ENCODE peak calls at places on chromosomes 2 and 18, in four cellular contexts. F, M, B and V are unnamed samples.

GRCh38 chr2:103459302-103459701 is 697.5 kb downstream of the TMEM182 start:
- DNase-seq in F (no peak), M (no peak), B (no peak), V (no peak)

GRCh38 chr2:234095301-234095700 is 44.8 kb downstream of the SPP2 start:
- DNase-seq in F (no peak), M (no peak), B (no peak), V (no peak)

GRCh38 chr2:67515021-67515420 is 117.9 kb downstream of the ETAA1 start:
- DNase-seq in F (no peak), M (no peak), B (no peak), V (no peak)

GRCh38 chr2:125684932-125685331 is 971.0 kb upstream of the GYPC start:
- DNase-seq in F (no peak), M (no peak), B (no peak), V (no peak)

GRCh38 chr18:9475643-9476580 is 599 bp downstream of the RALBP1 start:
- DNase-seq in F (no peak), M (peak), B (no peak), V (no peak)

GRCh38 chr18:26103579-26103978 is 13.2 kb upstream of the SS18 start:
- DNase-seq in F (no peak), M (no peak), B (no peak), V (peak)

GRCh38 chr2:211085056-211085680 is 528.8 kb downstream of the CPS1 start:
- DNase-seq in F (no peak), M (peak), B (no peak), V (peak)

GRCh38 chr2:164981217-164981990 is 26.1 kb upstream of the SLC38A11 start:
- DNase-seq in F (no peak), M (no peak), B (no peak), V (no peak)

GRCh38 chr2:9095226-9095625 is 91.7 kb upstream of the MBOAT2 start:
- DNase-seq in F (no peak), M (no peak), B (no peak), V (no peak)

GRCh38 chr2:128305555-128306080 is 13.1 kb downstream of the HS6ST1 start:
- DNase-seq in F (no peak), M (no peak), B (no peak), V (no peak)

GRCh38 chr2:1432726-1433125 is 19.5 kb downstream of the TPO start:
- DNase-seq in F (no peak), M (no peak), B (no peak), V (no peak)

GRCh38 chr2:1430491-1430890 is 17.2 kb downstream of the TPO start:
- DNase-seq in F (no peak), M (no peak), B (no peak), V (no peak)

GRCh38 chr2:1436369-1436768 is 23.1 kb downstream of the TPO start:
- DNase-seq in F (no peak), M (no peak), B (no peak), V (no peak)

GRCh38 chr2:1429895-1430294 is 16.6 kb downstream of the TPO start:
- DNase-seq in F (no peak), M (no peak), B (no peak), V (no peak)

DNA sequence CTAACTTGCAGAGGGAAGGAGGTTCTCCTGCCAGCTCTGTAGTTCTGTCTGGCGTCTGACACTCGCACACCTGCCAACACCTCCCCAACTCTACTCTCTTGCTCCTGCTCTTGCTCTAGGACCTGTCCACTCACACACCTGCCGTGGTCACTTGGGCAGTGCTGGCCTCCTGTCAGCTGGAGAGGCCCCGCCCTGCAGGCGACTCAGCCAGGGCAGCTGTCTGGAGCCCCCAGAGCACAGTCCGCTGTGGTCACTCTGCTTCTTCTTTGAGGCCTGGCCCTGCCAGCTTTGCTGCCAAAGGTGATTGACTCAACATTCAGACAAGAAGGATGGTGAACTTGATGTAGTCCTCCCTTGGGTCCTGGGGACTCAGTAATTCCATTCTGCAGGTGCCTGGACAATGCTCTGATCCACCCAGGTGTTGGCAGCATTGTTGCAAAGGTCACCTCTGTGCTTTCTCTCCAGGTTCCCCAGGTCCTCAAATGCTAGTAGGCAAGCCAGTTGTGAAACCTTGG is 18.7 kb downstream of the TPO start:
- DNase-seq in F (no peak), M (no peak), B (no peak), V (no peak)
- TF ChIP-seq EGR1 in F (no peak), M (no peak), B (no peak), V (no peak)

GRCh38 chr2:95316466-95317122 is 19.4 kb downstream of the KCNIP3 start:
- DNase-seq in F (no peak), M (no peak), B (no peak), V (no peak)

GRCh38 chr2:95313296-95314265 is 16.4 kb downstream of the KCNIP3 start:
- DNase-seq in F (no peak), M (no peak), B (no peak), V (no peak)

GRCh38 chr2:95315801-95316411 is 18.8 kb downstream of the KCNIP3 start:
- DNase-seq in F (no peak), M (no peak), B (no peak), V (no peak)

GRCh38 chr2:95314598-95314963 is 17.4 kb downstream of the KCNIP3 start:
- DNase-seq in F (no peak), M (no peak), B (no peak), V (no peak)

DNA sequence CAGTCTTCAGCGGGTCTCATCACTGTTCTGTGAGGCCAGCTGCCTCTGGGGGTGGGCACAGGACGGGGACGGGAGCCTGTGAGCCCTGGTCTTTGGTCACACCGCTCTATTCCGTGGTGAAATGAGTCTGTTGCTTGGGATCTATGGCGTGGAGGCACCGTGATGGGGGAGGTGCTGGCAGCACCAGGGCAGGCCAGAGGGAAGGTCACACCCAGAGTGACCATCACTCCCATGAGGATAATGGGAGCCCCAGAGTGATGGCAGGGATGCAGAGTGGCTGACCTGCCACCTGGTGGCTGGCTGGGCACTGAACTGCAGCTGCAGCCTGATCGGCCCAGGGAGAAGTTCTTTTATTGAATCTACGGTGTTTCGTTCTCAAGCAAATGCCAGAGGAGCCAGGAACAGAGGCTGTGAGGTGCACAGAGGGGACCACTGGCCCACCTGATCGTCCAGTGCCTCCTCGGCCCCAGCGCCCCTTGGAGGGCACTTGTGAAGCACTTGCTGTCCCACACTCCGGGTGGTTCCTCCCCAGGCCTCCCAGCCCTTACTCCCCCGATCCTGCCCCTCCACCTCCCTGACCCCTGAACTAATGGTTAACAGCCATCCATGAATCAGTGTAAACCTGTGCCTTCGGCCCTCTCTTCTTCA is 17.9 kb downstream of the KCNIP3 start:
- DNase-seq in F (peak), M (peak), B (no peak), V (peak)
- TF ChIP-seq ATF3 in F (no peak), M (no peak), B (no peak), V (no peak)

GRCh38 chr2:114082731-114083433 is 193.0 kb downstream of the ACTR3 start:
- DNase-seq in F (no peak), M (no peak), B (no peak), V (no peak)
- TF ChIP-seq EGR1 in F (no peak), M (no peak), B (no peak), V (no peak)

DNA sequence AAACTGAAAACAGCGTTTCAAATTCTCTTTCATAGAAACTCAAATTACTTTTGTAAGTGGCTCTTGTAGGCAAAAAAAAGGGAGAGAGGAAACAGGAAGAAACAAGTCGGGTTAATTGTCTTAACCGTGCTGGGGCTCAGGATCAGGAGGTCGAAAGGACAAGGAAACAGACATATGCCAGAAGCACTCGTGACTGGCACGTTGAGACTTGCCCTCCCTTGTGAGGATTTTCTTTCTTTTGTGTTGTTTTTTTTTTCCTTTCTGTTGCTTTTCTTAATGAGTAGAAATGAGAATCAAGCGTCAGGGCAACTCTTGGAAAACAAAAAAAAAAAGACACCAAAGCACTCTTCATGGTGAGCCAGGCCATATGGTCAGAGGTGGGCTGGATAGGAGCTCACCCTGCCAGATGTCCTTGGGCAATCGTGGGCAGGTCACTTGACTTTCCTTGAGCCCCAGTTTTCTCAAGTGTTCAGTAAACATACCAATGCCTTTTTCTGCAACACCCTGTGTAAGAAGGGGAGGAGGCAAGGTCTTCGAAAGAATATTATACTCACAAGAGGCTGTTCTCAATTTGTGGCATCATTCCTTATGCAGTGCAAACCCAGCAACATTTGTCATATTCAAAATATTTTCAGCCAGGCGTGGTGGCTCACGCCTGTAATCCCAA is 23.0 kb upstream of the TMEM87B start:
- DNase-seq in F (no peak), M (no peak), B (no peak), V (no peak)
- TF ChIP-seq ATF3 in F (no peak), M (no peak), B (no peak), V (no peak)

GRCh38 chr2:26727641-26728561 is 35.4 kb downstream of the KCNK3 start:
- DNase-seq in F (no peak), M (peak), B (no peak), V (no peak)
- TF ChIP-seq EGR1 in F (no peak), M (no peak), B (no peak), V (no peak)

GRCh38 chr2:230846360-230846759 is 18.4 kb upstream of the ITM2C start:
- DNase-seq in F (no peak), M (no peak), B (no peak), V (no peak)

GRCh38 chr2:230849633-230850357 is 14.9 kb upstream of the ITM2C start:
- DNase-seq in F (peak), M (peak), B (no peak), V (peak)

GRCh38 chr2:230852113-230852512 is 12.6 kb upstream of the ITM2C start:
- DNase-seq in F (no peak), M (no peak), B (no peak), V (no peak)

GRCh38 chr2:230850358-230850658 is 14.4 kb upstream of the ITM2C start:
- DNase-seq in F (no peak), M (no peak), B (no peak), V (no peak)

GRCh38 chr2:230847883-230848388 is 16.8 kb upstream of the ITM2C start:
- DNase-seq in F (peak), M (peak), B (peak), V (peak)
- TF ChIP-seq ATF3 in F (no peak), M (no peak), B (no peak), V (no peak)